ENCODE peak calls at places on chromosomes 2 and 18, in eight cellular contexts. C is GM12865, I is AG10803, T is nephron progenitor cell, M is sigmoid colon, F is tibial nerve, N is pancreas, Y is stomach. J is an unnamed sample.

GRCh38 chr2:124652099-124652498 is 627.0 kb downstream of the CNTNAP5 start:
- DNase-seq in C (no peak), I (no peak), F (no peak), T (no peak), Y (no peak), M (no peak), N (no peak), J (no peak)

GRCh38 chr2:1487758-1488715 is 74.8 kb downstream of the TPO start:
- DNase-seq in C (no peak), T (no peak), M (peak; percentile 52), I (no peak), N (no peak), Y (no peak), F (no peak), J (no peak)

GRCh38 chr2:144924827-144925226 is 404.9 kb upstream of the ZEB2 start:
- DNase-seq in N (no peak), I (no peak), T (no peak), F (no peak), M (no peak), C (no peak), Y (no peak), J (no peak)

GRCh38 chr2:223513771-223514455 is 88.2 kb downstream of the SCG2 start:
- DNase-seq in F (no peak), I (no peak), C (no peak), T (no peak), N (no peak), M (no peak), Y (no peak), J (no peak)

GRCh38 chr2:61970807-61971556 is 65.5 kb downstream of the COMMD1 start:
- DNase-seq in T (no peak), I (no peak), M (no peak), N (no peak), F (no peak), Y (no peak), C (no peak), J (no peak)

GRCh38 chr18:4142876-4143275 is 312.2 kb downstream of the DLGAP1 start:
- DNase-seq in F (no peak), Y (no peak), T (no peak), N (no peak), M (no peak), I (no peak), C (no peak), J (no peak)

GRCh38 chr18:60413944-60414547 is 41.5 kb upstream of the MC4R start:
- DNase-seq in C (peak; percentile 29), Y (no peak), T (peak; percentile 5), I (peak; percentile 27), M (no peak), F (no peak), N (no peak), J (peak; percentile 43)

GRCh38 chr18:26017929-26018328 is 72.5 kb downstream of the SS18 start:
- DNase-seq in M (no peak), C (peak; percentile 11), Y (no peak), I (no peak), T (no peak), F (no peak), N (no peak), J (no peak)

GRCh38 chr2:149799296-149799695 is 211.7 kb upstream of the MMADHC start:
- DNase-seq in N (no peak), M (no peak), T (no peak), F (no peak), Y (no peak), I (peak; percentile 73), C (peak; percentile 6), J (no peak)

GRCh38 chr2:77977486-77978063 is 455.4 kb upstream of the LRRTM4 start:
- DNase-seq in F (no peak), C (no peak), M (no peak), N (no peak), I (no peak), T (no peak), Y (no peak), J (no peak)
- TF ChIP-seq CTCF in F (no peak), C (no peak), M (no peak), N (no peak), I (no peak), T (no peak), Y (no peak), J (no peak)

GRCh38 chr2:169979025-169979424 is 151.8 kb downstream of the UBR3 start:
- DNase-seq in Y (no peak), N (no peak), F (no peak), T (no peak), C (no peak), I (no peak), M (no peak), J (no peak)

GRCh38 chr2:169980001-169980400 is 152.7 kb downstream of the UBR3 start:
- DNase-seq in F (no peak), I (no peak), N (no peak), Y (no peak), T (no peak), M (no peak), C (no peak), J (no peak)

GRCh38 chr2:169976335-169976851 is 149.1 kb downstream of the UBR3 start:
- DNase-seq in I (no peak), T (no peak), M (no peak), N (no peak), F (no peak), C (no peak), Y (no peak), J (no peak)

GRCh38 chr2:169978402-169979017 is 151.3 kb downstream of the UBR3 start:
- DNase-seq in C (no peak), F (no peak), N (no peak), T (no peak), Y (no peak), M (no peak), I (no peak), J (no peak)

GRCh38 chr2:169977510-169977909 is 150.3 kb downstream of the UBR3 start:
- DNase-seq in I (no peak), F (no peak), M (no peak), Y (no peak), T (no peak), C (no peak), N (no peak), J (no peak)
- TF ChIP-seq CTCF in I (no peak), F (no peak), M (no peak), Y (no peak), T (no peak), C (no peak), N (no peak), J (no peak)

GRCh38 chr2:240560480-240561324 is 545 bp downstream of the DUSP28 start:
- DNase-seq in T (peak; percentile 100), N (peak; percentile 100), Y (peak; percentile 100), C (peak; percentile 99), F (peak; percentile 100), M (peak; percentile 100), I (peak; percentile 98), J (peak; percentile 100)

GRCh38 chr2:240560084-240560479 is at the start of gene DUSP28:
- DNase-seq in T (peak; percentile 87), M (peak; percentile 96), N (peak; percentile 90), C (peak; percentile 94), Y (peak; percentile 95), F (peak; percentile 82), I (peak; percentile 85), J (peak; percentile 90)

GRCh38 chr2:240564191-240564570 is 4.0 kb downstream of the DUSP28 start:
- DNase-seq in T (no peak), I (no peak), C (no peak), M (peak; percentile 32), Y (no peak), N (peak; percentile 12), F (no peak), J (no peak)

GRCh38 chr2:240559271-240559670 is 886 bp upstream of the DUSP28 start:
- DNase-seq in T (no peak), I (no peak), M (peak; percentile 42), F (no peak), N (peak; percentile 15), C (no peak), Y (no peak), J (no peak)

DNA sequence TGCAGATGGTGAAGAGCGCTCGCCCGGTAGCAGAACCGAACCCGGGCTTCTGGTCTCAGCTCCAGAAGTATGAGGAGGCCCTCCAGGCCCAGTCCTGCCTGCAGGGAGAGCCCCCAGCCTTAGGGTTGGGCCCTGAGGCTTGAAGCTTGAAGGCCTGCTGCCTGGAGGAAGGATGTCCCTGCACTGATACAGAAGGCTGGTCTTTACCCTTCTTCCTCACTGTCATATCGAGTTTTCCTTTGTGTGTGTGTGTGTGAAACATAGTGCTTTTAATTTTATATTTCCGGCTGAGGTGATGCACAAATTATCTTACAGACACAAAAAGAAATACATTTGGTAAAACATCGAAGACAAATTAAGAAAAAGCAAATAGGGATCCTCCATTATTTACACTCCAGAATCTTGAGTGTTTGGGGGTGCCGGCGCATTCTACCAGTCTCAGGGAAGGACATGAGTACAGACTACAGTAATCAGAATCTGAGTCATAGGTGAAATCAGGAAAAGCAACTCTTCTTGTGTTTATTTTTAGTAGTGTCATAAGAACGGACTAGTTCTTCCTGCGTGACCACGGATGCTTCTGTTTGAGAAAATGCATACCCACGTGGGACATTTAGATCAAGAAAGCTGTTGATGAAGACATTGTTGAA is 1.3 kb downstream of the DUSP28 start:
- DNase-seq in I (peak; percentile 67), F (no peak), M (peak; percentile 61), C (peak; percentile 75), N (peak; percentile 15), T (no peak), Y (no peak), J (no peak)
- TF ChIP-seq CTCF in I (no peak), F (no peak), M (no peak), C (no peak), N (peak; percentile 22), T (no peak), Y (no peak), J (no peak)

GRCh38 chr2:182384860-182385259 is 42.0 kb downstream of the PDE1A start:
- DNase-seq in M (no peak), F (no peak), I (no peak), Y (no peak), T (no peak), C (no peak), N (no peak), J (no peak)
- TF ChIP-seq CTCF in M (no peak), F (no peak), I (no peak), Y (no peak), T (no peak), C (no peak), N (no peak), J (no peak)

GRCh38 chr2:217913415-217913814 is 89.4 kb downstream of the TNS1 start:
- DNase-seq in N (no peak), Y (no peak), I (no peak), F (no peak), T (no peak), C (no peak), M (peak; percentile 78), J (no peak)
- TF ChIP-seq CTCF in N (no peak), Y (no peak), I (no peak), F (no peak), T (no peak), C (no peak), M (no peak), J (no peak)

DNA sequence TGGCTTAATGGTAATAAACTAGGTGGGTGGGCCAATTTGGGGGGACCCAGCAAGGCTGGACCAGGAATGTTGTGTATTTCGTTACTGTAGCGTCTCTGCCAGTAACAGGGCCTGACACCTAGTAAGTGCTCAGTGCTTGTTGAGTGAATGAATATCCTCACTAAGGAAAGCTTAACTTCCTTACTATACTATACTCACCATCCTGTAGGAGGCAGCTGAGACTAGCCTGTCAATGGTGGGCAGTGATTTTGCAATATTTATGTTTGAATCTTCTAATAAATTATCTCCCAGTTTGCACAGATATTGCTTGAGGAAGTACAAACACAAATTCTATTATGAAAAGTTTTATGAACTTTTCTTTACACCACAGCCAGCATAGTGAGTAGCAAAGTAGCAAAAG is 370.7 kb upstream of the SYT4 start:
- DNase-seq in F (no peak), M (no peak), Y (no peak), I (no peak), N (no peak), C (no peak), T (no peak), J (no peak)
- TF ChIP-seq CTCF in F (no peak), M (no peak), Y (no peak), I (peak; percentile 32), N (no peak), C (no peak), T (no peak), J (no peak)